ENCODE peak calls at places on chromosomes 3 and 15, in five cellular contexts. J, V, K, F and A are unnamed samples.

GRCh38 chr3:8856031-8856430 is 86.6 kb upstream of the OXTR start:
- DNase-seq in F (no peak), J (no peak), V (no peak), K (no peak), A (no peak)

GRCh38 chr3:194575484-194576210 is 57.6 kb downstream of the TMEM44 start:
- DNase-seq in J (peak; percentile 31), K (no peak), V (no peak), F (no peak), A (no peak)

GRCh38 chr3:113697192-113698090 is 999 bp upstream of the USF3 start:
- DNase-seq in K (no peak), J (no peak), F (no peak), V (peak; percentile 43), A (no peak)

GRCh38 chr3:101725192-101725889 is 927 bp downstream of the CEP97 start:
- DNase-seq in F (no peak), V (peak; percentile 52), K (no peak), J (peak; percentile 11), A (no peak)

GRCh38 chr3:116030131-116030850 is 407.0 kb downstream of the GAP43 start:
- DNase-seq in J (no peak), F (no peak), V (no peak), K (no peak), A (no peak)

GRCh38 chr15:65086680-65087111 is 10.2 kb downstream of the KBTBD13 start:
- DNase-seq in K (no peak), J (peak; percentile 27), V (peak; percentile 73), F (no peak), A (no peak)

GRCh38 chr3:12894629-12895028 is 53.3 kb upstream of the RPL32 start:
- DNase-seq in V (no peak), F (no peak), J (no peak), K (no peak), A (no peak)

GRCh38 chr3:146131616-146132410 is 29.2 kb downstream of the PLOD2 start:
- DNase-seq in J (no peak), F (no peak), K (no peak), V (no peak), A (no peak)

GRCh38 chr15:59399465-59400102 is 26.9 kb upstream of the MYO1E start:
- DNase-seq in K (peak; percentile 77), J (no peak), V (no peak), F (no peak), A (peak; percentile 51)

GRCh38 chr3:99505646-99506269 is 132.6 kb upstream of the COL8A1 start:
- DNase-seq in V (no peak), J (no peak), K (peak; percentile 91), F (no peak), A (peak; percentile 25)

GRCh38 chr15:29093065-29093435 is 176.6 kb downstream of the NSMCE3 start:
- DNase-seq in F (no peak), J (no peak), K (no peak), V (no peak), A (no peak)

GRCh38 chr15:29093696-29094343 is 175.8 kb downstream of the NSMCE3 start:
- DNase-seq in V (no peak), F (no peak), K (no peak), J (no peak), A (no peak)

GRCh38 chr15:29095746-29096145 is 173.9 kb downstream of the NSMCE3 start:
- DNase-seq in K (no peak), J (no peak), V (no peak), F (no peak), A (no peak)

GRCh38 chr15:29092376-29093064 is 177.1 kb downstream of the NSMCE3 start:
- DNase-seq in K (no peak), J (no peak), V (no peak), F (no peak), A (no peak)

GRCh38 chr15:29094711-29095110 is 174.9 kb downstream of the NSMCE3 start:
- DNase-seq in V (no peak), F (no peak), K (no peak), J (no peak), A (no peak)
- TF ChIP-seq POLR2AphosphoS5 in V (no peak), F (no peak), K (no peak), J (no peak), A (no peak)

GRCh38 chr3:53994986-53995385 is 103.3 kb upstream of the SELENOK start:
- DNase-seq in K (no peak), J (no peak), V (no peak), F (no peak), A (no peak)
- TF ChIP-seq TAF1 in K (no peak), J (no peak), V (no peak), F (no peak), A (no peak)

DNA sequence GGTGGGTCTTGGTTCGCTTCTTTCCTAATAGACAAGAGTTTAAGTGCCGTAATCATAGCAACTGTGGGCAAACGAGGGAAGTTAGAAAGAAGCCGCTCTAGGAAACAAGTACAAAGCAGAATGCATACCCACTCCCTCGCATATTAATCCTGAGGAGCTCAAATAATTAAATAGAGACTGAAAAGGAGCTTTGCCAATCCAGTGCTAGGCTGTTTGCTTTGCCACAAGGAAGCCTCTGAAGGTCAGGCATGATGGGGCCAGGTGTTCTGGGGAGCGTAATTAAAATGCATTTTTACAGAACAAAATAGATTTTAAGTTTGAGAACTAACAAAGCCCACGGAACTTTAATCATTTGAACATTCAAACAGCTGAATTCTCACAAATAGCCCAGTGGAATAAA is 376.7 kb downstream of the FOXP1 start:
- DNase-seq in J (no peak), K (no peak), V (no peak), F (no peak), A (no peak)
- TF ChIP-seq POLR2AphosphoS5 in J (no peak), K (no peak), V (no peak), F (no peak), A (no peak)

GRCh38 chr3:155393316-155393715 is 99.8 kb upstream of the STRIT1 start:
- DNase-seq in V (no peak), K (no peak), F (no peak), J (no peak), A (no peak)

GRCh38 chr3:155390361-155390760 is 96.9 kb upstream of the STRIT1 start:
- DNase-seq in K (no peak), V (no peak), F (no peak), J (no peak), A (no peak)

GRCh38 chr3:155391104-155391503 is 97.6 kb upstream of the STRIT1 start:
- DNase-seq in V (peak; percentile 32), J (no peak), K (no peak), F (no peak), A (no peak)

GRCh38 chr3:155392138-155392537 is 98.7 kb upstream of the STRIT1 start:
- DNase-seq in J (no peak), F (no peak), K (no peak), V (no peak), A (no peak)

DNA sequence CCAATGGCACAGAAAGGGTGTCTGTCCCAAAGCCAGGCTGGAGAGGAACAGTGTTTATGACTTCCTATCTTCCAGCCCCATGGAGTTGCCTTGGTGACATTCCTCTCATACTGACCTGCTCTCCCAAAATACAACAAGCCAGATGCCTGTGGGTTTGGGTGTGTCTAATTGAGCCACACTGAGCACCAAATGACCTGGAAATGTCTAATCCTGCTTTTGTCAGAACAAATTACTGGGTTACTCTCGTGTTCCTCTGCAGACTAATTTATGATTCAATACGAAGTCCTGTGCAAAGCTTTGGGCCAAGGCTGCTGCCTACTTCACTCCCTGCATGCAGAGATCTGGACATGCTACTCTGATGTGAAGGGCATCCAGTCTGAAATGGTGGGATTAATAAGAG is 98.1 kb upstream of the STRIT1 start:
- DNase-seq in V (peak; percentile 21), J (no peak), F (no peak), K (no peak), A (no peak)
- TF ChIP-seq TAF1 in V (no peak), J (no peak), F (no peak), K (no peak), A (no peak)

DNA sequence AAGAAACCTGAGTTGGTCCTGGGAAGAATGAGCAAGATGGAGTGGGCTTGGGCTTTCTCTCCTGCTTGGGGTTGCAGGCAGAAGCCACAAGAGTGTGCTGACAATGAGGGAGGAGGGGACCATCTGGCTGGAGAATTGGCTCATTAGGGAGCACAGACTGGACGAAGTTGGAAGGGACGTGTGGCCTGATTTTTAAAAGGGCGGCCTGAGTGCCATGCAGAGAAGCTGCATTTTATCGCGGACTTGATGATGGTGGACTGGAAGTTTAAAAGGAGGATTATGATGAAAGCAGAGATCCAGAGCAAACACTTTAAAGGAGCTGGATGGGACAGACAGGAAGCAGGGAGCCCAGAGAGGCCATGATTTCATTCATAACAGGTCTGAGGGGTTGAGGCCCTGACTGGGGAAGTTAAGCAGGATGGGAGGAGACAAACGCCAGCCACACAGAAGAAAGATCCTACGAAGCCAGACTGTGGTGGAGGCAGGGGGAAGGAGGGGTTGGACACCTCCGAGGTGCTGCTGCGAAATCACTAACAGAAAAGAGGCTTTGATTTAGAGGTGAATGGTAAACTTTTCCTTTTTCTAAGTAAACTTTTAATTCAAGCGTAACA is 23.6 kb downstream of the TLNRD1 start:
- DNase-seq in J (no peak), K (no peak), V (no peak), F (no peak), A (no peak)
- TF ChIP-seq POLR2AphosphoS5 in J (no peak), K (no peak), V (no peak), F (no peak), A (no peak)

GRCh38 chr15:29207027-29207757 is 62.4 kb downstream of the NSMCE3 start:
- DNase-seq in K (no peak), F (no peak), J (no peak), V (no peak), A (no peak)
- TF ChIP-seq TAF1 in K (no peak), F (no peak), J (no peak), V (no peak), A (no peak)

GRCh38 chr3:167835953-167836352 is 100.4 kb downstream of the SERPINI1 start:
- DNase-seq in J (no peak), F (no peak), K (no peak), V (no peak), A (no peak)
- TF ChIP-seq POLR2AphosphoS5 in J (no peak), F (no peak), K (no peak), V (no peak), A (no peak)

GRCh38 chr15:73924258-73924921 is 1.9 kb upstream of the LOXL1 start:
- DNase-seq in V (no peak), F (no peak), J (no peak), K (no peak), A (no peak)
- TF ChIP-seq TAF1 in V (peak; percentile 28), F (no peak), J (no peak), K (no peak), A (no peak)

GRCh38 chr3:96831175-96831574 is 16.8 kb downstream of the EPHA6 start:
- DNase-seq in F (no peak), K (no peak), V (no peak), J (no peak), A (no peak)
- TF ChIP-seq POLR2AphosphoS5 in F (no peak), K (no peak), V (no peak), J (no peak), A (no peak)